ENCODE peak calls at places on chromosomes 1 and 21, in nine cellular contexts. B is HL-60, F is heart right ventricle, D is epithelial cell of esophagus, M is MM.1S, R is foreskin fibroblast, E is WTC11, W is upper lobe of right lung, U is thoracic aorta. G is an unnamed sample.
A peak's percentile ranks its signal among the peaks of the same experiment; 100 is the strongest.

GRCh38 chr1:6683434-6683833 is 18.2 kb downstream of the DNAJC11 start:
- DNase-seq in F (no peak), D (no peak), W (no peak), B (no peak), U (no peak), M (no peak), R (no peak), E (no peak), G (no peak)

GRCh38 chr1:117284408-117285215 is 73.9 kb upstream of the VTCN1 start:
- DNase-seq in E (no peak), W (no peak), R (peak; percentile 76), F (no peak), U (no peak), D (peak; percentile 79), B (peak; percentile 21), M (peak; percentile 27), G (no peak)

GRCh38 chr1:32741417-32742131 is 39.0 kb upstream of the SYNC start:
- DNase-seq in E (no peak), W (peak; percentile 74), B (no peak), U (no peak), R (peak; percentile 47), M (peak; percentile 9), F (peak; percentile 34), D (no peak), G (no peak)

GRCh38 chr1:203569490-203570318 is 56.9 kb upstream of the ATP2B4 start:
- DNase-seq in W (no peak), M (no peak), F (no peak), E (no peak), D (peak; percentile 62), R (peak; percentile 68), U (no peak), B (no peak), G (no peak)

GRCh38 chr21:15788847-15789548 is 59.2 kb downstream of the USP25 start:
- DNase-seq in R (peak; percentile 63), M (no peak), W (no peak), D (peak; percentile 67), U (no peak), B (no peak), E (no peak), F (no peak), G (no peak)

GRCh38 chr1:168428063-168428731 is 115.6 kb downstream of the XCL2 start:
- DNase-seq in E (peak; percentile 30), F (peak; percentile 39), M (no peak), B (no peak), R (peak; percentile 46), W (no peak), D (no peak), U (no peak), G (no peak)

GRCh38 chr1:160665330-160666078 is 18.7 kb upstream of the SLAMF1 start:
- DNase-seq in M (peak; percentile 78), B (peak; percentile 77), D (no peak), F (peak; percentile 57), R (no peak), W (peak; percentile 86), E (no peak), U (no peak), G (no peak)

GRCh38 chr1:18883636-18884418 is 18.5 kb downstream of the ALDH4A1 start:
- DNase-seq in R (peak; percentile 86), D (peak; percentile 78), F (peak; percentile 80), M (peak; percentile 40), W (peak; percentile 84), E (peak; percentile 90), U (peak; percentile 37), B (peak; percentile 61), G (peak; percentile 81)

GRCh38 chr1:246508897-246509688 is 2.0 kb upstream of the SMYD3 start:
- DNase-seq in M (no peak), W (no peak), F (no peak), B (no peak), E (no peak), D (no peak), U (no peak), R (no peak), G (no peak)

GRCh38 chr1:180920702-180921101 is 8.0 kb downstream of the KIAA1614 start:
- DNase-seq in W (no peak), E (no peak), F (no peak), M (no peak), D (no peak), B (no peak), R (no peak), U (no peak), G (no peak)

GRCh38 chr1:44089371-44090070 is 29.1 kb upstream of the KLF17 start:
- DNase-seq in B (no peak), M (no peak), F (no peak), W (no peak), R (peak; percentile 15), U (no peak), E (peak; percentile 21), D (peak; percentile 60), G (no peak)

GRCh38 chr21:34938079-34938764 is 110.9 kb downstream of the RUNX1 start:
- DNase-seq in U (no peak), W (no peak), E (no peak), B (no peak), M (no peak), D (peak; percentile 33), F (no peak), R (peak; percentile 58), G (no peak)

GRCh38 chr1:2801535-2802291 is at the start of gene TTC34:
- DNase-seq in B (peak; percentile 45), U (no peak), F (peak; percentile 35), D (no peak), R (no peak), M (no peak), W (peak; percentile 72), E (peak; percentile 63), G (no peak)

GRCh38 chr1:113456967-113457366 is 66.7 kb downstream of the MAGI3 start:
- DNase-seq in U (peak; percentile 8), D (peak; percentile 95), B (no peak), F (no peak), W (no peak), M (no peak), E (no peak), R (peak; percentile 94), G (no peak)

GRCh38 chr1:113451710-113452109 is 61.4 kb downstream of the MAGI3 start:
- DNase-seq in F (no peak), R (no peak), W (no peak), U (no peak), E (no peak), M (no peak), D (no peak), B (no peak), G (no peak)

GRCh38 chr1:113452921-113453770 is 62.8 kb downstream of the MAGI3 start:
- DNase-seq in W (no peak), B (peak; percentile 14), U (no peak), E (peak; percentile 12), R (peak; percentile 78), D (peak; percentile 74), M (peak; percentile 13), F (no peak), G (no peak)

GRCh38 chr1:113455374-113455773 is 65.1 kb downstream of the MAGI3 start:
- DNase-seq in D (no peak), W (no peak), M (no peak), U (no peak), F (no peak), R (no peak), B (no peak), E (no peak), G (no peak)

DNA sequence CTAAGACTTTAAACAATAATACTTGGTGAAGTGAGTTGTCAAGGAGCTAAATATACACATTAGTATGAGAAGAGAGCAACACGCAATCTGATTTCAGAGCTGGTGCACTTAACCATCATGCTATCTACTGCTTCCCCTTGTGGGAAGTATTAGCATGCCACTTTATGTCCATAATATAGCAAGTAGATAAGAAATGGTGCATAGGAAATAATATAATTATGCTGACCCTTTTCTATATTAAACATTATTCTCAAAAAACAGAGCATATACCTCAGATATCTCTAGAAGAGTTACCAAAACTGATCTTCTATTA is 63.4 kb downstream of the MAGI3 start:
- DNase-seq in F (no peak), B (no peak), R (no peak), D (no peak), W (no peak), M (no peak), U (no peak), E (no peak), G (no peak)
- TF ChIP-seq CTCF in F (no peak), B (no peak), R (no peak), D (peak; percentile 4), W (peak; percentile 6), M (no peak), U (no peak), E (no peak), G (no peak)

DNA sequence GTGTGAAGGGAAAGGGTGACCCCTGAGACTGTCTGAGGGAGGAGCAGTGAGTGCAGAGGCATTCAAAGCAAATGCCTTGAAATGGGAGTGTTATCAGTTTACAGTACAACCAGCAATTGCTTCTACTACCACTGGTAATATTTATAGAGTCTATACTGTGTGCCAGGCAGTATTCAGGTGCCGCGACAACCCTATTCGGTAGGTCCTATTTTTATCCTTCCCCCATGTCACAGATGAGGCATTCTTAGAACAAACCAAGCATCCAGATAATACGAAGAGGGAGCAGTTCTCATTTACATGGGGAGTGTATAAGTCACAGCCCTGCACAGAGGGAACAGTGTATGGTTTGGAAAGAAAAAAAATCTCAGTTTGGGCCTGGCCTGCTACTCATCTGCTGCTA is 18.3 kb downstream of the ROR1 start:
- DNase-seq in D (no peak), E (no peak), U (no peak), W (no peak), R (no peak), B (no peak), F (no peak), M (no peak), G (no peak)
- TF ChIP-seq CTCF in D (no peak), E (no peak), U (no peak), W (no peak), R (no peak), B (no peak), F (no peak), M (no peak), G (no peak)

GRCh38 chr21:41861987-41862386 is 17.2 kb downstream of the PRDM15 start:
- DNase-seq in F (no peak), M (no peak), E (no peak), D (no peak), U (no peak), R (peak; percentile 24), W (peak; percentile 44), B (no peak), G (no peak)
- TF ChIP-seq CTCF in F (no peak), M (no peak), E (no peak), D (no peak), U (no peak), R (no peak), W (no peak), B (no peak), G (no peak)

DNA sequence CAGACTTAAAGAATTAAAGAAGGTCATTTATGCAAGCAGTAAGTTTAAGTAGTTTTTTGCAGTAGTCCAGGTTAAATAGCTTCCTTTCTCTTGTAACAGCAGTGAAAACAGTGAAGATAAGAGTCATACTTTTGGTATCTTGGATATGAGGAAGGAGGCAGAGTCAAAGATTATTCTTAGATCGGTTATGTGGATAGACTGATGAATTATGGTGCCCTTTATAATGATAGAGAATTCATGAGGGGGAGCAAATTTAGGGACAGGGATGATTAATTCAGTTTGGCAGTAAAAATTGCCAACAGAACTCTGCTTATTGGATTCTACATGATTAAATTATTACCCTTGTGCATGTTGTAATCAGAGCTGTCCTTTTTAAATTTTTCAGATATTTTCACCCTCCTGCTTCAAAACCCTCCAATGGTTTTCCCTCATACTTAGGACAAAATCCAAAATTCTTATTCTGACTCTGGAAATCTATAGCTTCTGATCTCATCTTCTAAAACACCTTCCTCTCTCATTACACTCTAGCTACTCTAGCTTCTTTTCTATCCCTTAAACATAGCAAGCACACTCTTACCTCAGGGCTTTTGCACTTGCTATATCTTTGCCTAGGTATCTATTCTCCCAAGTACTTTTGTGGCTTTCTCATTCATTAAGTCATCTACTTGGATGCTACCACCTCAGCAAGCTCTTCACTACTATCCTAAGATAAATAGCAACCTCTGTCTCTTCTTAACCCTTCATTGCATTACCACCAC is 79.8 kb downstream of the PKN2 start:
- DNase-seq in B (no peak), M (no peak), U (no peak), W (no peak), F (no peak), D (peak; percentile 16), E (no peak), R (peak; percentile 52), G (no peak)
- TF ChIP-seq CTCF in B (no peak), M (no peak), U (no peak), W (no peak), F (no peak), D (no peak), E (no peak), R (no peak), G (no peak)